ENCODE peak calls at places on chromosomes 3 and 15, in four cellular contexts. O, W, F and C are unnamed samples.

GRCh38 chr3:178342111-178342510 is 194.1 kb upstream of the KCNMB2 start:
- DNase-seq in O (no peak), F (no peak), W (no peak), C (no peak)

GRCh38 chr3:101325393-101326134 is 5.2 kb upstream of the IMPG2 start:
- DNase-seq in O (no peak), F (no peak), W (no peak), C (no peak)

GRCh38 chr3:57444469-57444868 is 99.7 kb downstream of the DNAH12 start:
- DNase-seq in F (no peak), W (no peak), O (no peak), C (no peak)

GRCh38 chr15:80202641-80203360 is 49.2 kb downstream of the CTXND1 start:
- DNase-seq in O (no peak), F (no peak), W (no peak), C (no peak)

GRCh38 chr3:184561329-184562145 is at the start of gene EPHB3:
- DNase-seq in F (peak; percentile 99), O (peak; percentile 99), W (peak; percentile 99), C (peak; percentile 99)

GRCh38 chr3:170697803-170698350 is 112.0 kb upstream of the SLC7A14 start:
- DNase-seq in O (no peak), F (no peak), W (no peak), C (no peak)

GRCh38 chr15:62262305-62262941 is 97.3 kb upstream of the C2CD4B start:
- DNase-seq in W (no peak), F (no peak), O (no peak), C (no peak)

GRCh38 chr3:36871379-36872126 is 73.3 kb downstream of the TRANK1 start:
- DNase-seq in F (no peak), W (no peak), O (no peak), C (no peak)

GRCh38 chr3:139937674-139938279 is 2.8 kb downstream of the CLSTN2 start:
- DNase-seq in W (no peak), O (no peak), F (peak; percentile 56), C (no peak)

GRCh38 chr3:57169872-57170623 is 4.9 kb upstream of the IL17RD start:
- DNase-seq in O (peak; percentile 82), F (peak; percentile 86), W (peak; percentile 89), C (peak; percentile 85)

GRCh38 chr3:105963161-105963560 is 94.3 kb upstream of the CBLB start:
- DNase-seq in O (no peak), W (no peak), F (no peak), C (no peak)

GRCh38 chr3:170494766-170495165 is 76.1 kb downstream of the CLDN11 start:
- DNase-seq in O (no peak), F (no peak), W (no peak), C (no peak)

GRCh38 chr15:66955871-66956585 is 109.4 kb upstream of the SMAD3 start:
- DNase-seq in O (no peak), F (no peak), W (no peak), C (no peak)

GRCh38 chr3:115937054-115937453 is 313.7 kb downstream of the GAP43 start:
- DNase-seq in O (no peak), W (no peak), F (no peak), C (no peak)

GRCh38 chr3:192929755-192930491 is 12.3 kb upstream of the MB21D2 start:
- DNase-seq in O (no peak), F (no peak), W (no peak), C (no peak)

GRCh38 chr3:147616998-147617619 is 207.9 kb downstream of the ZIC1 start:
- DNase-seq in F (no peak), O (no peak), W (no peak), C (no peak)

GRCh38 chr3:190990898-190991297 is 128.4 kb upstream of the GMNC start:
- DNase-seq in O (no peak), W (no peak), F (no peak), C (no peak)

GRCh38 chr15:48186271-48186670 is 5.2 kb upstream of the CTXN2 start:
- DNase-seq in W (no peak), O (no peak), F (no peak), C (no peak)

GRCh38 chr15:22979069-22979698 is 984 bp downstream of the CYFIP1 start:
- DNase-seq in O (peak; percentile 77), W (peak; percentile 84), F (peak; percentile 72), C (peak; percentile 90)

GRCh38 chr15:47673343-47673761 is 44.0 kb upstream of the SEMA6D start:
- DNase-seq in O (no peak), F (no peak), W (no peak), C (no peak)

GRCh38 chr15:35170216-35170615 is 85.1 kb upstream of the NANOGP8 start:
- DNase-seq in F (no peak), W (no peak), O (no peak), C (no peak)

GRCh38 chr3:154142608-154143007 is 21.4 kb downstream of the ARHGEF26 start:
- DNase-seq in O (no peak), W (no peak), F (no peak), C (no peak)

GRCh38 chr3:40173291-40173710 is 136.2 kb upstream of the EIF1B start:
- DNase-seq in W (no peak), O (no peak), F (no peak), C (no peak)

GRCh38 chr3:184459355-184459754 is 79.5 kb downstream of the CHRD start:
- DNase-seq in O (no peak), W (peak; percentile 18), F (no peak), C (no peak)

GRCh38 chr3:66405701-66406091 is 95.1 kb downstream of the LRIG1 start:
- DNase-seq in F (peak; percentile 90), O (no peak), W (no peak), C (no peak)

GRCh38 chr15:34799149-34799824 is 3.9 kb upstream of the ACTC1 start:
- DNase-seq in W (no peak), O (no peak), F (peak; percentile 68), C (peak; percentile 78)

GRCh38 chr3:105367063-105367405 is 325 bp downstream of the ALCAM start:
- DNase-seq in W (peak; percentile 77), F (no peak), O (peak; percentile 65), C (peak; percentile 74)

GRCh38 chr3:111653766-111654165 is 58.6 kb upstream of the ZBED2 start:
- DNase-seq in W (no peak), O (no peak), F (no peak), C (no peak)

GRCh38 chr3:4999626-5000184 is 20.5 kb downstream of the BHLHE40 start:
- DNase-seq in O (no peak), W (no peak), F (no peak), C (no peak)

GRCh38 chr3:123202451-123202850 is 708 bp downstream of the SEC22A start:
- DNase-seq in F (no peak), O (no peak), W (no peak), C (no peak)

GRCh38 chr3:32781211-32781968 is 36.4 kb upstream of the TRIM71 start:
- DNase-seq in O (peak; percentile 91), W (peak; percentile 93), F (peak; percentile 84), C (peak; percentile 90)

GRCh38 chr3:5473471-5473870 is 286.0 kb downstream of the EDEM1 start:
- DNase-seq in F (no peak), W (no peak), O (no peak), C (no peak)

GRCh38 chr15:49747340-49747739 is 126.5 kb downstream of the DTWD1 start:
- DNase-seq in W (no peak), F (no peak), O (no peak), C (no peak)

GRCh38 chr15:49737138-49737537 is 116.3 kb downstream of the DTWD1 start:
- DNase-seq in F (no peak), W (no peak), O (no peak), C (no peak)

GRCh38 chr15:49741721-49742120 is 120.9 kb downstream of the DTWD1 start:
- DNase-seq in W (no peak), O (no peak), F (no peak), C (no peak)

DNA sequence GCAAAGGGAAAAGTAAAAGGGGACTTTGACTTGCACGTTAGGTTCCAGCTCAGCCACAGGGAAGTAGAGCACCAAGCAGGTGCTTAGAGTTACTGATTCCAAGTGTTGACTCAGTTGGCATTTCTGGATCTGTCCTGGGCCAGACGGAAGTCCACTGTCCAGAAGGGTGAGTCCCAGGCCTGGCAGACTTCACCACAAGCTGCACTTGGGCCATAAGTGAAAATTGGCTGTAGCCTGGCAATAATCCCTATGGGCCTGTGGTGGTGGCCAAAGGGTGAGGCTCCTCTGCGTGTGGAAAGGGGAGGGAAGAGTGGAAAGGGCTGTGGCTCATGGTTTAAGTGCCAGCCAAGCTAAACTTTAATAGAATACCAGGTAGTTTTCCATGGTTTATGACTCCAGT is 121.5 kb downstream of the DTWD1 start:
- DNase-seq in F (no peak), O (no peak), W (no peak), C (no peak)
- H3K27ac ChIP-seq in F (no peak overlapping the region), O (no peak overlapping the region), W (no peak overlapping the region), C (no peak overlapping the region)

GRCh38 chr3:13879946-13880810 is at the start of gene WNT7A:
- DNase-seq in F (no peak), O (no peak), W (peak; percentile 71), C (peak; percentile 75)
- TF ChIP-seq CTCF in F (peak; percentile 41), O (peak; percentile 67), W (peak; percentile 58), C (peak; percentile 43)

DNA sequence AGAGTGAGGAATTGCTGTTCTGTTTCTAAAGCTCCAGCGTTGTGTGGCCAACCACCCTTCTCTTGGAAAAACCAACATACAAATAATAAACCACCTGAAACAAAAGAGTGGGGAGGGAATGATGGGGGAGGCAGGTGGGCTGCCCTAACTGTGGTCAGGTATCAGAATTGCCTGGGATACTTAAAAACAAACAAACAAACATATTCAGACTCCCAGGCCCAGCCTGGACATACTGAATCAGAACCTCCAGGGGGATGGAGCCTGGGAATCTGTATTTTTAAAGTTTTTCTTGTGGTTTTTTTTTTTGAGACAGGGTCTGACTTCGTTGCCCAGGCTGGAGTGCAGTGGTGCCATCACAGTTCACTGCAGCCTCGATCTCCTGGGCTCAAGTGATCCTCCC is 4.4 kb downstream of the SLC6A6 start:
- DNase-seq in O (no peak), F (no peak), W (no peak), C (no peak)
- H3K4me1 ChIP-seq in O (peaks cover 72% of the 10 kb centered on the region), F (peaks cover 62% of the 10 kb centered on the region), W (peaks cover 53% of the 10 kb centered on the region), C (peaks cover 35% of the 10 kb centered on the region)

DNA sequence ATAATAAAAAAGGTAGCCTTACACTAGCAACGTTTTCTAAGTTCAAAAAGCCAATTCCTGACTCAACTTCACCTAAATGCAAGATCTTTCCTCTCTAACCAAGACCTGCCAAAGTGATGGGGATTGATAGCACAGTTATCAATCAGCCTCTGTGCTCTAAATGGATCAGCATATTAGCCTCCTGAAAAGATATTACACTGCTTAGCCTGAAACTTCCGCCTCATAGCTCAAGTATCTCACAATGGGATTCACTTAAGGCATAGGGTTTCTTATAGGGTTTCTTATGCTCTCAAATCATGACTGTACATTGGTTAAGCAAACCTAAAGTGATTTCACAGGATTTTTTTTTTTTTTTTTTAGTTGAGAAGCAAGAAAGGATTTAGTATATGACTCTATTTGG is 439 bp upstream of the SLC9A9 start:
- DNase-seq in W (no peak), O (no peak), F (no peak), C (no peak)
- H3K27ac ChIP-seq in W (no peak overlapping the region), O (no peak overlapping the region), F (peak overlapping the region; percentile 71), C (no peak overlapping the region)

GRCh38 chr3:129985113-129985512 is 10.6 kb downstream of the TRH start:
- DNase-seq in O (no peak), F (no peak), W (peak; percentile 34), C (no peak)
- TF ChIP-seq CTCF in O (no peak), F (no peak), W (no peak), C (no peak)